ENCODE peak calls at places on chromosomes 5 and 9, in eight cellular contexts. R, G, O, B, M, I, N and C are unnamed samples.

GRCh38 chr5:115573133-115573532 is 28.6 kb upstream of the FEM1C start:
- DNase-seq in R (no peak), G (no peak), O (no peak), B (no peak), M (peak), I (no peak), N (no peak), C (no peak)

GRCh38 chr5:88269222-88269771 is 652 bp upstream of the TMEM161B start:
- DNase-seq in R (no peak), G (no peak), O (no peak), B (no peak), M (no peak), I (peak), N (no peak), C (peak)

GRCh38 chr5:83099001-83099400 is 21.7 kb downstream of the XRCC4 start:
- DNase-seq in R (no peak), G (no peak), O (no peak), B (no peak), M (no peak), I (no peak), N (no peak), C (no peak)

GRCh38 chr9:108015690-108016089 is 526.1 kb upstream of the KLF4 start:
- DNase-seq in R (no peak), G (no peak), O (no peak), B (no peak), M (no peak), I (no peak), N (no peak), C (no peak)

GRCh38 chr5:95070866-95071265 is 214.0 kb downstream of the MCTP1 start:
- DNase-seq in R (no peak), G (no peak), O (no peak), B (no peak), M (no peak), I (no peak), N (no peak), C (no peak)

GRCh38 chr5:39005566-39006232 is 68.5 kb downstream of the RICTOR start:
- DNase-seq in R (no peak), G (peak), O (no peak), B (no peak), M (peak), I (no peak), N (no peak), C (no peak)

GRCh38 chr5:168822745-168823281 is 243.6 kb upstream of the PANK3 start:
- DNase-seq in R (no peak), G (no peak), O (no peak), B (peak), M (no peak), I (peak), N (no peak), C (no peak)

GRCh38 chr9:95031711-95032461 is 285.6 kb downstream of the FANCC start:
- DNase-seq in R (peak), G (no peak), O (no peak), B (no peak), M (no peak), I (no peak), N (no peak), C (no peak)

GRCh38 chr9:34899535-34900158 is 58.4 kb upstream of the PHF24 start:
- DNase-seq in R (peak), G (peak), O (peak), B (peak), M (peak), I (peak), N (peak), C (peak)

GRCh38 chr5:15799014-15799413 is 299.0 kb downstream of the FBXL7 start:
- DNase-seq in R (no peak), G (no peak), O (no peak), B (no peak), M (no peak), I (no peak), N (no peak), C (no peak)

GRCh38 chr5:56620903-56621680 is 194.3 kb upstream of the MAP3K1 start:
- DNase-seq in R (no peak), G (no peak), O (no peak), B (no peak), M (no peak), I (no peak), N (no peak), C (no peak)

GRCh38 chr9:27426717-27427645 is 97.1 kb upstream of the IFNK start:
- DNase-seq in R (no peak), G (no peak), O (no peak), B (peak), M (peak), I (no peak), N (no peak), C (no peak)

GRCh38 chr9:127788337-127789011 is 2.6 kb downstream of the CDK9 start:
- DNase-seq in R (no peak), G (no peak), O (no peak), B (no peak), M (no peak), I (no peak), N (no peak), C (no peak)

GRCh38 chr5:116452774-116453368 is 121.8 kb downstream of the SEMA6A start:
- DNase-seq in R (no peak), G (no peak), O (no peak), B (no peak), M (no peak), I (no peak), N (no peak), C (no peak)

GRCh38 chr5:105931782-105932489 is 1738.8 kb downstream of the EFNA5 start:
- DNase-seq in R (no peak), G (no peak), O (no peak), B (no peak), M (no peak), I (no peak), N (peak), C (no peak)

GRCh38 chr5:154520861-154521453 is 42.9 kb upstream of the HAND1 start:
- DNase-seq in R (peak), G (no peak), O (no peak), B (no peak), M (peak), I (no peak), N (no peak), C (peak)

GRCh38 chr9:107836300-107836699 is 346.7 kb upstream of the KLF4 start:
- DNase-seq in R (no peak), G (no peak), O (no peak), B (no peak), M (no peak), I (no peak), N (no peak), C (no peak)

GRCh38 chr5:65108786-65109743 is 340.3 kb downstream of the CWC27 start:
- DNase-seq in R (no peak), G (no peak), O (no peak), B (no peak), M (no peak), I (no peak), N (no peak), C (no peak)

GRCh38 chr5:119515192-119515591 is 62.9 kb downstream of the HSD17B4 start:
- DNase-seq in R (no peak), G (no peak), O (no peak), B (peak), M (no peak), I (no peak), N (no peak), C (no peak)

GRCh38 chr9:70529833-70530232 is 115.4 kb upstream of the KLF9 start:
- DNase-seq in R (no peak), G (no peak), O (no peak), B (no peak), M (no peak), I (no peak), N (no peak), C (no peak)

GRCh38 chr9:19409406-19410194 is 791 bp downstream of the ACER2 start:
- DNase-seq in R (no peak), G (no peak), O (no peak), B (no peak), M (no peak), I (peak), N (no peak), C (peak)

GRCh38 chr9:82829818-82830217 is 233.1 kb downstream of the RASEF start:
- DNase-seq in R (no peak), G (no peak), O (no peak), B (no peak), M (no peak), I (no peak), N (no peak), C (no peak)

GRCh38 chr5:14145356-14146334 is 2.5 kb downstream of the TRIO start:
- DNase-seq in R (no peak), G (no peak), O (no peak), B (peak), M (peak), I (no peak), N (peak), C (no peak)